ENCODE peak calls at places on chromosomes 4 and X, in eight cellular contexts. One of them, this sample, is unnamed.

GRCh38 chr4:25484243-25484721 is 107.2 kb downstream of the ANAPC4 start:
- DNase-seq in A549: no peak
- DNase-seq in stromal cell of bone marrow: no peak
- DNase-seq in NCI-H1930: no peak
- DNase-seq in left cardiac atrium: no peak
- DNase-seq in NCI-H748 treated with DMSO at 0.1 percent for 48 hours: peak; percentile 78
- DNase-seq in stimulated activated CD4-positive, alpha-beta T cell treated with anti-CD3 and anti-CD28 coated beads, Interleukin-15, amount 100 ng/mL, for 1 hour: no peak
- DNase-seq in Right ventricle myocardium superior: no peak
- DNase-seq in this sample: peak; percentile 1

GRCh38 chrX:41313419-41313818 is 20.5 kb upstream of the DDX3X start:
- DNase-seq in A549: no peak
- DNase-seq in stromal cell of bone marrow: peak; percentile 73
- DNase-seq in NCI-H1930: no peak
- DNase-seq in left cardiac atrium: no peak
- DNase-seq in NCI-H748 treated with DMSO at 0.1 percent for 48 hours: no peak
- DNase-seq in stimulated activated CD4-positive, alpha-beta T cell treated with anti-CD3 and anti-CD28 coated beads, Interleukin-15, amount 100 ng/mL, for 1 hour: no peak
- DNase-seq in Right ventricle myocardium superior: no peak
- DNase-seq in this sample: no peak

GRCh38 chr4:92522371-92522770 is 218.6 kb downstream of the GRID2 start:
- DNase-seq in A549: no peak
- DNase-seq in stromal cell of bone marrow: no peak
- DNase-seq in NCI-H1930: no peak
- DNase-seq in left cardiac atrium: no peak
- DNase-seq in NCI-H748 treated with DMSO at 0.1 percent for 48 hours: no peak
- DNase-seq in stimulated activated CD4-positive, alpha-beta T cell treated with anti-CD3 and anti-CD28 coated beads, Interleukin-15, amount 100 ng/mL, for 1 hour: no peak
- DNase-seq in Right ventricle myocardium superior: no peak
- DNase-seq in this sample: no peak

GRCh38 chr4:38382492-38382891 is 281.5 kb upstream of the KLF3 start:
- DNase-seq in A549: no peak
- DNase-seq in stromal cell of bone marrow: no peak
- DNase-seq in NCI-H1930: no peak
- DNase-seq in left cardiac atrium: no peak
- DNase-seq in NCI-H748 treated with DMSO at 0.1 percent for 48 hours: peak; percentile 87
- DNase-seq in stimulated activated CD4-positive, alpha-beta T cell treated with anti-CD3 and anti-CD28 coated beads, Interleukin-15, amount 100 ng/mL, for 1 hour: no peak
- DNase-seq in Right ventricle myocardium superior: no peak
- DNase-seq in this sample: no peak

GRCh38 chrX:11064851-11065600 is 46.1 kb upstream of the HCCS start:
- DNase-seq in A549: no peak
- DNase-seq in stromal cell of bone marrow: peak; percentile 43
- DNase-seq in NCI-H1930: no peak
- DNase-seq in left cardiac atrium: no peak
- DNase-seq in NCI-H748 treated with DMSO at 0.1 percent for 48 hours: no peak
- DNase-seq in stimulated activated CD4-positive, alpha-beta T cell treated with anti-CD3 and anti-CD28 coated beads, Interleukin-15, amount 100 ng/mL, for 1 hour: no peak
- DNase-seq in Right ventricle myocardium superior: no peak
- DNase-seq in this sample: no peak

GRCh38 chr4:61202638-61203495 is 2.7 kb downstream of the ADGRL3 start:
- DNase-seq in A549: no peak
- DNase-seq in stromal cell of bone marrow: no peak
- DNase-seq in NCI-H1930: peak; percentile 20
- DNase-seq in left cardiac atrium: no peak
- DNase-seq in NCI-H748 treated with DMSO at 0.1 percent for 48 hours: peak; percentile 75
- DNase-seq in stimulated activated CD4-positive, alpha-beta T cell treated with anti-CD3 and anti-CD28 coated beads, Interleukin-15, amount 100 ng/mL, for 1 hour: no peak
- DNase-seq in Right ventricle myocardium superior: no peak
- DNase-seq in this sample: peak; percentile 10

GRCh38 chrX:130091976-130092522 is 18.2 kb downstream of the ELF4 start:
- DNase-seq in A549: no peak
- DNase-seq in stromal cell of bone marrow: no peak
- DNase-seq in NCI-H1930: no peak
- DNase-seq in left cardiac atrium: peak; percentile 50
- DNase-seq in NCI-H748 treated with DMSO at 0.1 percent for 48 hours: no peak
- DNase-seq in stimulated activated CD4-positive, alpha-beta T cell treated with anti-CD3 and anti-CD28 coated beads, Interleukin-15, amount 100 ng/mL, for 1 hour: peak; percentile 47
- DNase-seq in Right ventricle myocardium superior: peak; percentile 68
- DNase-seq in this sample: no peak

GRCh38 chrX:67651437-67652142 is 107.8 kb downstream of the AR start:
- DNase-seq in A549: no peak
- DNase-seq in stromal cell of bone marrow: no peak
- DNase-seq in NCI-H1930: no peak
- DNase-seq in left cardiac atrium: no peak
- DNase-seq in NCI-H748 treated with DMSO at 0.1 percent for 48 hours: no peak
- DNase-seq in stimulated activated CD4-positive, alpha-beta T cell treated with anti-CD3 and anti-CD28 coated beads, Interleukin-15, amount 100 ng/mL, for 1 hour: no peak
- DNase-seq in Right ventricle myocardium superior: no peak
- DNase-seq in this sample: no peak

GRCh38 chr4:17647927-17648326 is 33.5 kb downstream of the MED28 start:
- DNase-seq in A549: no peak
- DNase-seq in stromal cell of bone marrow: no peak
- DNase-seq in NCI-H1930: no peak
- DNase-seq in left cardiac atrium: no peak
- DNase-seq in NCI-H748 treated with DMSO at 0.1 percent for 48 hours: no peak
- DNase-seq in stimulated activated CD4-positive, alpha-beta T cell treated with anti-CD3 and anti-CD28 coated beads, Interleukin-15, amount 100 ng/mL, for 1 hour: no peak
- DNase-seq in Right ventricle myocardium superior: no peak
- DNase-seq in this sample: no peak

GRCh38 chr4:25795566-25796454 is 67.0 kb downstream of the SEL1L3 start:
- DNase-seq in A549: no peak
- DNase-seq in stromal cell of bone marrow: no peak
- DNase-seq in NCI-H1930: no peak
- DNase-seq in left cardiac atrium: no peak
- DNase-seq in NCI-H748 treated with DMSO at 0.1 percent for 48 hours: no peak
- DNase-seq in stimulated activated CD4-positive, alpha-beta T cell treated with anti-CD3 and anti-CD28 coated beads, Interleukin-15, amount 100 ng/mL, for 1 hour: no peak
- DNase-seq in Right ventricle myocardium superior: no peak
- DNase-seq in this sample: no peak

GRCh38 chr4:30962949-30963348 is 242.8 kb downstream of the PCDH7 start:
- DNase-seq in A549: no peak
- DNase-seq in stromal cell of bone marrow: no peak
- DNase-seq in NCI-H1930: no peak
- DNase-seq in left cardiac atrium: no peak
- DNase-seq in NCI-H748 treated with DMSO at 0.1 percent for 48 hours: no peak
- DNase-seq in stimulated activated CD4-positive, alpha-beta T cell treated with anti-CD3 and anti-CD28 coated beads, Interleukin-15, amount 100 ng/mL, for 1 hour: no peak
- DNase-seq in Right ventricle myocardium superior: no peak
- DNase-seq in this sample: no peak

GRCh38 chr4:128241425-128241913 is 46.1 kb downstream of the PGRMC2 start:
- DNase-seq in A549: peak; percentile 17
- DNase-seq in stromal cell of bone marrow: peak; percentile 91
- DNase-seq in NCI-H1930: no peak
- DNase-seq in left cardiac atrium: no peak
- DNase-seq in NCI-H748 treated with DMSO at 0.1 percent for 48 hours: no peak
- DNase-seq in stimulated activated CD4-positive, alpha-beta T cell treated with anti-CD3 and anti-CD28 coated beads, Interleukin-15, amount 100 ng/mL, for 1 hour: no peak
- DNase-seq in Right ventricle myocardium superior: no peak
- DNase-seq in this sample: no peak

GRCh38 chrX:66110112-66110511 is 53.9 kb upstream of the HEPH start:
- DNase-seq in A549: peak; percentile 4
- DNase-seq in stromal cell of bone marrow: peak; percentile 3
- DNase-seq in NCI-H1930: no peak
- DNase-seq in left cardiac atrium: no peak
- DNase-seq in NCI-H748 treated with DMSO at 0.1 percent for 48 hours: no peak
- DNase-seq in stimulated activated CD4-positive, alpha-beta T cell treated with anti-CD3 and anti-CD28 coated beads, Interleukin-15, amount 100 ng/mL, for 1 hour: no peak
- DNase-seq in Right ventricle myocardium superior: no peak
- DNase-seq in this sample: no peak

GRCh38 chrX:120603707-120604358 is at the start of gene MCTS1:
- DNase-seq in A549: peak; percentile 76
- DNase-seq in stromal cell of bone marrow: peak; percentile 90
- DNase-seq in NCI-H1930: peak; percentile 92
- DNase-seq in left cardiac atrium: peak; percentile 85
- DNase-seq in NCI-H748 treated with DMSO at 0.1 percent for 48 hours: peak; percentile 96
- DNase-seq in stimulated activated CD4-positive, alpha-beta T cell treated with anti-CD3 and anti-CD28 coated beads, Interleukin-15, amount 100 ng/mL, for 1 hour: peak; percentile 39
- DNase-seq in Right ventricle myocardium superior: peak; percentile 86
- DNase-seq in this sample: peak; percentile 92

GRCh38 chr4:175378372-175378771 is 433.7 kb downstream of the GPM6A start:
- DNase-seq in A549: no peak
- DNase-seq in stromal cell of bone marrow: no peak
- DNase-seq in NCI-H1930: no peak
- DNase-seq in left cardiac atrium: no peak
- DNase-seq in NCI-H748 treated with DMSO at 0.1 percent for 48 hours: no peak
- DNase-seq in stimulated activated CD4-positive, alpha-beta T cell treated with anti-CD3 and anti-CD28 coated beads, Interleukin-15, amount 100 ng/mL, for 1 hour: no peak
- DNase-seq in Right ventricle myocardium superior: no peak
- DNase-seq in this sample: no peak